ENCODE peak calls at places on chromosomes 4 and X, in five cellular contexts. One of them, this sample, is unnamed.

GRCh38 chrX:120556251-120556650 is 4.5 kb downstream of the CUL4B start:
- DNase-seq in tibial artery: no peak
- DNase-seq in left ventricle myocardium inferior: no peak
- DNase-seq in esophagus squamous epithelium: no peak
- DNase-seq in AG04449: no peak
- DNase-seq in this sample: no peak

GRCh38 chr4:74148205-74148604 is 9.7 kb upstream of the MTHFD2L start:
- DNase-seq in esophagus squamous epithelium: no peak
- DNase-seq in left ventricle myocardium inferior: no peak
- DNase-seq in tibial artery: no peak
- DNase-seq in AG04449: no peak
- DNase-seq in this sample: no peak

GRCh38 chr4:78885598-78885997 is 53.6 kb downstream of the PAQR3 start:
- DNase-seq in left ventricle myocardium inferior: no peak
- DNase-seq in AG04449: peak; percentile 57
- DNase-seq in tibial artery: no peak
- DNase-seq in esophagus squamous epithelium: no peak
- DNase-seq in this sample: no peak

GRCh38 chr4:38980903-38981676 is 51.1 kb downstream of the TMEM156 start:
- DNase-seq in esophagus squamous epithelium: no peak
- DNase-seq in left ventricle myocardium inferior: no peak
- DNase-seq in AG04449: peak; percentile 55
- DNase-seq in tibial artery: no peak
- DNase-seq in this sample: no peak

GRCh38 chrX:15948318-15948660 is 93.7 kb upstream of the AP1S2 start:
- DNase-seq in tibial artery: no peak
- DNase-seq in left ventricle myocardium inferior: no peak
- DNase-seq in AG04449: no peak
- DNase-seq in esophagus squamous epithelium: no peak
- DNase-seq in this sample: no peak

GRCh38 chr4:114015444-114015899 is 36.0 kb upstream of the ARSJ start:
- DNase-seq in tibial artery: no peak
- DNase-seq in esophagus squamous epithelium: no peak
- DNase-seq in AG04449: peak; percentile 97
- DNase-seq in left ventricle myocardium inferior: no peak
- DNase-seq in this sample: no peak

GRCh38 chrX:9055354-9055753 is 21.4 kb upstream of the FAM9B start:
- DNase-seq in left ventricle myocardium inferior: no peak
- DNase-seq in esophagus squamous epithelium: no peak
- DNase-seq in AG04449: no peak
- DNase-seq in tibial artery: no peak
- DNase-seq in this sample: no peak

GRCh38 chrX:154751669-154752271 is 893 bp upstream of the GAB3 start:
- DNase-seq in AG04449: no peak
- DNase-seq in tibial artery: no peak
- DNase-seq in esophagus squamous epithelium: no peak
- DNase-seq in left ventricle myocardium inferior: no peak
- DNase-seq in this sample: no peak

GRCh38 chrX:38636949-38637819 is 75.8 kb downstream of the TSPAN7 start:
- DNase-seq in esophagus squamous epithelium: no peak
- DNase-seq in tibial artery: no peak
- DNase-seq in AG04449: no peak
- DNase-seq in left ventricle myocardium inferior: no peak
- DNase-seq in this sample: no peak

GRCh38 chr4:1347410-1347864 is 429 bp downstream of the UVSSA start:
- DNase-seq in esophagus squamous epithelium: no peak
- DNase-seq in AG04449: peak; percentile 29
- DNase-seq in tibial artery: peak; percentile 91
- DNase-seq in left ventricle myocardium inferior: peak; percentile 78
- DNase-seq in this sample: peak; percentile 86

GRCh38 chrX:150857453-150857852 is 41.0 kb downstream of the CD99L2 start:
- DNase-seq in AG04449: no peak
- DNase-seq in left ventricle myocardium inferior: no peak
- DNase-seq in tibial artery: no peak
- DNase-seq in esophagus squamous epithelium: no peak
- DNase-seq in this sample: no peak

GRCh38 chrX:130111220-130111934 is 1.1 kb upstream of the ELF4 start:
- DNase-seq in left ventricle myocardium inferior: no peak
- DNase-seq in esophagus squamous epithelium: no peak
- DNase-seq in tibial artery: no peak
- DNase-seq in AG04449: no peak
- DNase-seq in this sample: no peak

GRCh38 chrX:84156831-84157230 is 31.2 kb downstream of the RPS6KA6 start:
- DNase-seq in esophagus squamous epithelium: no peak
- DNase-seq in left ventricle myocardium inferior: no peak
- DNase-seq in tibial artery: no peak
- DNase-seq in AG04449: no peak
- DNase-seq in this sample: no peak

GRCh38 chr4:104020641-104021040 is 300.9 kb upstream of the TACR3 start:
- DNase-seq in left ventricle myocardium inferior: no peak
- DNase-seq in AG04449: no peak
- DNase-seq in tibial artery: no peak
- DNase-seq in esophagus squamous epithelium: no peak
- DNase-seq in this sample: no peak

GRCh38 chr4:111398906-111399330 is 746.3 kb upstream of the FAM241A start:
- DNase-seq in tibial artery: no peak
- DNase-seq in esophagus squamous epithelium: no peak
- DNase-seq in AG04449: no peak
- DNase-seq in left ventricle myocardium inferior: no peak
- DNase-seq in this sample: no peak

GRCh38 chrX:13717697-13718483 is 16.5 kb downstream of the TRAPPC2 start:
- DNase-seq in AG04449: no peak
- DNase-seq in left ventricle myocardium inferior: peak; percentile 22
- DNase-seq in tibial artery: no peak
- DNase-seq in esophagus squamous epithelium: no peak
- DNase-seq in this sample: no peak

GRCh38 chr4:181150173-181150572 is 1093.0 kb upstream of the TENM3 start:
- DNase-seq in esophagus squamous epithelium: no peak
- DNase-seq in AG04449: no peak
- DNase-seq in tibial artery: no peak
- DNase-seq in left ventricle myocardium inferior: no peak
- DNase-seq in this sample: no peak

GRCh38 chr4:77699731-77700210 is 94.2 kb downstream of the CXCL13 start:
- DNase-seq in tibial artery: no peak
- DNase-seq in AG04449: peak; percentile 55
- DNase-seq in left ventricle myocardium inferior: no peak
- DNase-seq in esophagus squamous epithelium: no peak
- DNase-seq in this sample: no peak

GRCh38 chrX:115582871-115583729 is 22.1 kb downstream of the PLS3 start:
- DNase-seq in left ventricle myocardium inferior: no peak
- DNase-seq in tibial artery: no peak
- DNase-seq in esophagus squamous epithelium: no peak
- DNase-seq in AG04449: no peak
- DNase-seq in this sample: peak; percentile 50

GRCh38 chrX:134543201-134543797 is 83.3 kb downstream of the HPRT1 start:
- DNase-seq in tibial artery: no peak
- DNase-seq in esophagus squamous epithelium: no peak
- DNase-seq in AG04449: no peak
- DNase-seq in left ventricle myocardium inferior: no peak
- DNase-seq in this sample: no peak

GRCh38 chrX:12819231-12819630 is 28.0 kb downstream of the PRPS2 start:
- DNase-seq in tibial artery: no peak
- DNase-seq in esophagus squamous epithelium: no peak
- DNase-seq in AG04449: no peak
- DNase-seq in left ventricle myocardium inferior: no peak
- DNase-seq in this sample: no peak

GRCh38 chr4:153676984-153677383 is 7.1 kb upstream of the TLR2 start:
- DNase-seq in AG04449: peak; percentile 72
- DNase-seq in tibial artery: no peak
- DNase-seq in esophagus squamous epithelium: no peak
- DNase-seq in left ventricle myocardium inferior: no peak
- DNase-seq in this sample: no peak

GRCh38 chrX:100648601-100649417 is 4.8 kb downstream of the SRPX2 start:
- DNase-seq in left ventricle myocardium inferior: peak; percentile 20
- DNase-seq in AG04449: no peak
- DNase-seq in esophagus squamous epithelium: no peak
- DNase-seq in tibial artery: no peak
- DNase-seq in this sample: no peak

GRCh38 chr4:39648827-39649558 is 10.3 kb upstream of the SMIM14 start:
- DNase-seq in tibial artery: no peak
- DNase-seq in esophagus squamous epithelium: no peak
- DNase-seq in left ventricle myocardium inferior: no peak
- DNase-seq in AG04449: no peak
- DNase-seq in this sample: no peak

GRCh38 chrX:41720125-41720780 is 3.7 kb upstream of the GPR82 start:
- DNase-seq in left ventricle myocardium inferior: no peak
- DNase-seq in AG04449: no peak
- DNase-seq in tibial artery: no peak
- DNase-seq in esophagus squamous epithelium: no peak
- DNase-seq in this sample: no peak

GRCh38 chr4:162706677-162707076 is 460.0 kb downstream of the NAF1 start:
- DNase-seq in esophagus squamous epithelium: no peak
- DNase-seq in left ventricle myocardium inferior: no peak
- DNase-seq in tibial artery: no peak
- DNase-seq in AG04449: no peak
- DNase-seq in this sample: no peak

GRCh38 chr4:94813221-94813620 is 55.5 kb downstream of the BMPR1B start:
- DNase-seq in tibial artery: no peak
- DNase-seq in AG04449: no peak
- DNase-seq in esophagus squamous epithelium: no peak
- DNase-seq in left ventricle myocardium inferior: no peak
- DNase-seq in this sample: no peak

GRCh38 chr4:40246547-40246900 is 49.7 kb downstream of the RHOH start:
- DNase-seq in tibial artery: no peak
- DNase-seq in left ventricle myocardium inferior: no peak
- DNase-seq in esophagus squamous epithelium: no peak
- DNase-seq in AG04449: no peak
- DNase-seq in this sample: no peak

GRCh38 chr4:178823673-178824072 is 1381.4 kb upstream of the AGA start:
- DNase-seq in esophagus squamous epithelium: no peak
- DNase-seq in left ventricle myocardium inferior: no peak
- DNase-seq in AG04449: no peak
- DNase-seq in tibial artery: no peak
- DNase-seq in this sample: no peak

GRCh38 chr4:127586922-127587571 is 45.7 kb upstream of the INTU start:
- DNase-seq in tibial artery: no peak
- DNase-seq in left ventricle myocardium inferior: no peak
- DNase-seq in AG04449: no peak
- DNase-seq in esophagus squamous epithelium: no peak
- DNase-seq in this sample: no peak

GRCh38 chrX:115968436-115969252 is 201.9 kb upstream of the AGTR2 start:
- DNase-seq in tibial artery: no peak
- DNase-seq in AG04449: no peak
- DNase-seq in left ventricle myocardium inferior: peak; percentile 41
- DNase-seq in esophagus squamous epithelium: no peak
- DNase-seq in this sample: peak; percentile 62

GRCh38 chrX:71118032-71118984 is at the start of gene MED12:
- DNase-seq in tibial artery: peak; percentile 89
- DNase-seq in left ventricle myocardium inferior: peak; percentile 86
- DNase-seq in AG04449: no peak
- DNase-seq in esophagus squamous epithelium: peak; percentile 22
- DNase-seq in this sample: peak; percentile 84

DNA sequence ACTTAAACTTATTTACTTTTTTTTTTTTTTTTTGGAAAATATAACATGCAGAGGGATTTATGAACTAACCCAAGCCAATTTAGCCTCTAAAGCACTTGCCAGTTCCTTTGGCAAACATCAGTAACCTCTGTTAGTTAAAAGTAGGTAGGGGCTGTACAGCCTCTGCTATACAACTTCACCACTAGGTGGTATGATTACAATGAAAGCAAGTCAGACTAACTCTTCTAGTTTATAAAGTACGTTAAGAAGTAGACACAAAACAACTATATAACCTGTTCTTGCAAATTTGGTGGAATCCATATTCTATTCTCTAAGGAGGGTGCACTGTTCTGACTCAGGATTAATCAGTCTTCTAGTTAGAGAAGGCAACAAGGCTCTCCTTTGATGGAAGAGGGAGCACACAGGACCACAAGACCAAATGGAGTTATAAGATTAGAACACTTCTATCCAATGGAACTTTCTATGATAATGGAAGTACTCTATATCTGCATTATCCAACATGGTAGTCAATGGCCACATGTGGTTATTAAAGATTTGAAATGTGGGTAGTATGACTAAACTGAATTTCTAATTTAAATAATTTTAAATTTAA is 12.8 kb downstream of the AIMP1 start:
- DNase-seq in AG04449: no peak
- DNase-seq in esophagus squamous epithelium: no peak
- DNase-seq in left ventricle myocardium inferior: no peak
- DNase-seq in tibial artery: no peak
- DNase-seq in this sample: no peak
- TF ChIP-seq CTCF in AG04449: peak; percentile 54
- TF ChIP-seq CTCF in esophagus squamous epithelium: peak; percentile 59
- TF ChIP-seq CTCF in left ventricle myocardium inferior: peak; percentile 70
- TF ChIP-seq CTCF in tibial artery: peak; percentile 41
- TF ChIP-seq CTCF in this sample: peak; percentile 48

DNA sequence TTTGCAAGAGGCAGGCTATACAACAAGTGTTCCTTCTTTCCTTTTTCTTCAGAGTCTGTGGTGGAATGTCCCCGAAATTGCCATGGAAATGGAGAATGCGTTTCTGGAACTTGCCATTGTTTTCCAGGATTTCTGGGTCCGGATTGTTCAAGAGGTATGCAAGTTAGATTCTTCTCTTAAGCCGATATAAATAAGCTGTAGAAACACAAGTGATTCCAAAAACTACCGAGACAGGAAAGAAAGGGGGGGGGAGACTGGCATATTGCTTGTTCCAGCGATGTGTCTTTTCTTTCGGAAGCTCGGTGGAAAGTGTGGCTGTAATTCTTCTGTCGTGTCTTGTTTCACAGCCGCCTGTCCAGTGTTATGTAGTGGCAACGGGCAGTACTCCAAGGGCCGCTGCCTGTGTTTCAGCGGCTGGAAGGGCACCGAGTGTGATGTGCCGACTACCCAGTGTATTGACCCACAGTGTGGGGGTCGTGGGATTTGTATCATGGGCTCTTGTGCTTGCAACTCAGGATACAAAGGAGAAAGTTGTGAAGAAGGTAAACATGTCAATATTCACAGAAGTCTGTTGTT is 236.9 kb downstream of the DCTD start:
- DNase-seq in left ventricle myocardium inferior: peak; percentile 55
- DNase-seq in tibial artery: no peak
- DNase-seq in AG04449: no peak
- DNase-seq in esophagus squamous epithelium: no peak
- DNase-seq in this sample: no peak
- H3K4me3 ChIP-seq in left ventricle myocardium inferior: peak overlapping the region; percentile 49
- H3K4me3 ChIP-seq in tibial artery: no peak overlapping the region
- H3K4me3 ChIP-seq in AG04449: no peak overlapping the region
- H3K4me3 ChIP-seq in esophagus squamous epithelium: no peak overlapping the region
- H3K4me3 ChIP-seq in this sample: no peak overlapping the region

GRCh38 chrX:35798042-35798441 is at the start of gene MAGEB16:
- DNase-seq in esophagus squamous epithelium: no peak
- DNase-seq in AG04449: no peak
- DNase-seq in left ventricle myocardium inferior: no peak
- DNase-seq in tibial artery: no peak
- DNase-seq in this sample: no peak
- TF ChIP-seq CTCF in esophagus squamous epithelium: no peak
- TF ChIP-seq CTCF in AG04449: no peak
- TF ChIP-seq CTCF in left ventricle myocardium inferior: no peak
- TF ChIP-seq CTCF in tibial artery: no peak
- TF ChIP-seq CTCF in this sample: no peak

DNA sequence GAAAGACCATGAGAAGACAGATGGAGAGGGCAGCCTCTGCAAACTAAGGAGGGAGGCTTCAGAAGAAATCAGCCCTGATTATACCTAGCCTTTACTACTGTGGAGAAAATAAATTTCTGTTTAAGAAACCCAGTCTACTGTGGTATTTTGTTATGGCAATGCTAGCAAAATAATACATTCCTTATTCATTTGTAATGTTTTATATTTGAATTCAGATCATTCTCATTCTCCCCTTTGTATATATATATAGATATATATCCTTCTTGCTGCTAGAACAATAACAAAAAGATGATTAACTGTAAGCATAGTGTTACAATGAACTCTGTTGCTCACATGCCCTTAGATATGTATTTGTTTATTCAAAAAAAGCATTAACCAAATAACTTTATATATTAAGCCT is 22.5 kb downstream of the DMD start:
- DNase-seq in AG04449: no peak
- DNase-seq in tibial artery: no peak
- DNase-seq in left ventricle myocardium inferior: no peak
- DNase-seq in esophagus squamous epithelium: no peak
- DNase-seq in this sample: no peak
- H3K4me3 ChIP-seq in AG04449: no peak overlapping the region
- H3K4me3 ChIP-seq in tibial artery: no peak overlapping the region
- H3K4me3 ChIP-seq in left ventricle myocardium inferior: no peak overlapping the region
- H3K4me3 ChIP-seq in esophagus squamous epithelium: no peak overlapping the region
- H3K4me3 ChIP-seq in this sample: no peak overlapping the region